ENCODE peak calls at places on chromosome X, in eight cellular contexts. One of them, this sample, is unnamed. For H3K4me1, the result is how much of the 10 kb centered on the place peaks cover.

GRCh38 chrX:112636951-112637541 is 42.7 kb downstream of the LHFPL1 start:
- DNase-seq in adipocyte: peak
- DNase-seq in thyroid gland: no peak
- DNase-seq in right lobe of liver: no peak
- DNase-seq in fibroblast of lung: peak
- DNase-seq in stomach: no peak
- DNase-seq in psoas muscle: no peak
- DNase-seq in heart right ventricle: no peak
- DNase-seq in this sample: no peak

GRCh38 chrX:110944793-110945466 is 149.3 kb upstream of the CHRDL1 start:
- DNase-seq in adipocyte: no peak
- DNase-seq in thyroid gland: peak
- DNase-seq in right lobe of liver: no peak
- DNase-seq in fibroblast of lung: peak
- DNase-seq in stomach: peak
- DNase-seq in psoas muscle: no peak
- DNase-seq in heart right ventricle: no peak
- DNase-seq in this sample: no peak

GRCh38 chrX:10011261-10011931 is 44.2 kb downstream of the CLDN34 start:
- DNase-seq in adipocyte: peak
- DNase-seq in thyroid gland: no peak
- DNase-seq in right lobe of liver: no peak
- DNase-seq in fibroblast of lung: peak
- DNase-seq in stomach: no peak
- DNase-seq in psoas muscle: no peak
- DNase-seq in heart right ventricle: no peak
- DNase-seq in this sample: no peak

GRCh38 chrX:45743081-45743533 is 542.4 kb upstream of the DIPK2B start:
- DNase-seq in adipocyte: no peak
- DNase-seq in thyroid gland: no peak
- DNase-seq in right lobe of liver: no peak
- DNase-seq in fibroblast of lung: peak
- DNase-seq in stomach: no peak
- DNase-seq in psoas muscle: no peak
- DNase-seq in heart right ventricle: no peak
- DNase-seq in this sample: no peak

GRCh38 chrX:9207142-9207541 is 173.2 kb upstream of the FAM9B start:
- DNase-seq in adipocyte: peak
- DNase-seq in thyroid gland: no peak
- DNase-seq in right lobe of liver: peak
- DNase-seq in fibroblast of lung: no peak
- DNase-seq in stomach: no peak
- DNase-seq in psoas muscle: no peak
- DNase-seq in heart right ventricle: peak
- DNase-seq in this sample: no peak

GRCh38 chrX:40420899-40421729 is 159.7 kb upstream of the ATP6AP2 start:
- DNase-seq in adipocyte: no peak
- DNase-seq in thyroid gland: peak
- DNase-seq in right lobe of liver: no peak
- DNase-seq in fibroblast of lung: peak
- DNase-seq in stomach: no peak
- DNase-seq in psoas muscle: no peak
- DNase-seq in heart right ventricle: peak
- DNase-seq in this sample: no peak

GRCh38 chrX:139875831-139876230 is 57.0 kb downstream of the ATP11C start:
- DNase-seq in adipocyte: peak
- DNase-seq in thyroid gland: no peak
- DNase-seq in right lobe of liver: no peak
- DNase-seq in fibroblast of lung: peak
- DNase-seq in stomach: no peak
- DNase-seq in psoas muscle: no peak
- DNase-seq in heart right ventricle: no peak
- DNase-seq in this sample: no peak

GRCh38 chrX:20680998-20681397 is 414.3 kb upstream of the RPS6KA3 start:
- DNase-seq in adipocyte: peak
- DNase-seq in thyroid gland: no peak
- DNase-seq in right lobe of liver: no peak
- DNase-seq in fibroblast of lung: no peak
- DNase-seq in stomach: no peak
- DNase-seq in psoas muscle: no peak
- DNase-seq in heart right ventricle: no peak
- DNase-seq in this sample: no peak

GRCh38 chrX:126065901-126066660 is 100.0 kb downstream of the DCAF12L2 start:
- DNase-seq in adipocyte: no peak
- DNase-seq in thyroid gland: no peak
- DNase-seq in right lobe of liver: no peak
- DNase-seq in fibroblast of lung: no peak
- DNase-seq in stomach: no peak
- DNase-seq in psoas muscle: no peak
- DNase-seq in heart right ventricle: no peak
- DNase-seq in this sample: peak

GRCh38 chrX:15497865-15498264 is 2.7 kb upstream of the BMX start:
- DNase-seq in adipocyte: peak
- DNase-seq in thyroid gland: peak
- DNase-seq in right lobe of liver: no peak
- DNase-seq in fibroblast of lung: peak
- DNase-seq in stomach: peak
- DNase-seq in psoas muscle: no peak
- DNase-seq in heart right ventricle: peak
- DNase-seq in this sample: no peak

GRCh38 chrX:69387559-69388487 is 116.3 kb upstream of the NALF2 start:
- DNase-seq in adipocyte: peak
- DNase-seq in thyroid gland: peak
- DNase-seq in right lobe of liver: peak
- DNase-seq in fibroblast of lung: peak
- DNase-seq in stomach: peak
- DNase-seq in psoas muscle: peak
- DNase-seq in heart right ventricle: peak
- DNase-seq in this sample: peak

GRCh38 chrX:108122748-108123147 is 31.2 kb downstream of the ATG4A start:
- DNase-seq in adipocyte: peak
- DNase-seq in thyroid gland: no peak
- DNase-seq in right lobe of liver: no peak
- DNase-seq in fibroblast of lung: peak
- DNase-seq in stomach: no peak
- DNase-seq in psoas muscle: no peak
- DNase-seq in heart right ventricle: no peak
- DNase-seq in this sample: no peak

GRCh38 chrX:71493111-71493613 is 39.7 kb upstream of the OGT start:
- DNase-seq in adipocyte: no peak
- DNase-seq in thyroid gland: peak
- DNase-seq in right lobe of liver: no peak
- DNase-seq in fibroblast of lung: no peak
- DNase-seq in stomach: peak
- DNase-seq in psoas muscle: no peak
- DNase-seq in heart right ventricle: peak
- DNase-seq in this sample: peak

GRCh38 chrX:39443240-39443639 is 642.0 kb downstream of the MID1IP1 start:
- DNase-seq in adipocyte: no peak
- DNase-seq in thyroid gland: no peak
- DNase-seq in right lobe of liver: no peak
- DNase-seq in fibroblast of lung: no peak
- DNase-seq in stomach: no peak
- DNase-seq in psoas muscle: no peak
- DNase-seq in heart right ventricle: no peak
- DNase-seq in this sample: no peak

GRCh38 chrX:18291006-18291545 is 63.4 kb downstream of the SCML2 start:
- DNase-seq in adipocyte: peak
- DNase-seq in thyroid gland: no peak
- DNase-seq in right lobe of liver: no peak
- DNase-seq in fibroblast of lung: peak
- DNase-seq in stomach: no peak
- DNase-seq in psoas muscle: no peak
- DNase-seq in heart right ventricle: no peak
- DNase-seq in this sample: no peak

GRCh38 chrX:54178100-54178940 is 4.7 kb downstream of the FAM120C start:
- DNase-seq in adipocyte: peak
- DNase-seq in thyroid gland: no peak
- DNase-seq in right lobe of liver: no peak
- DNase-seq in fibroblast of lung: peak
- DNase-seq in stomach: no peak
- DNase-seq in psoas muscle: no peak
- DNase-seq in heart right ventricle: no peak
- DNase-seq in this sample: no peak

GRCh38 chrX:117839544-117839943 is 277.1 kb downstream of the KLHL13 start:
- DNase-seq in adipocyte: no peak
- DNase-seq in thyroid gland: no peak
- DNase-seq in right lobe of liver: no peak
- DNase-seq in fibroblast of lung: no peak
- DNase-seq in stomach: no peak
- DNase-seq in psoas muscle: no peak
- DNase-seq in heart right ventricle: no peak
- DNase-seq in this sample: no peak

GRCh38 chrX:120797201-120797938 is 78.3 kb downstream of the CT47B1 start:
- DNase-seq in adipocyte: peak
- DNase-seq in thyroid gland: no peak
- DNase-seq in right lobe of liver: no peak
- DNase-seq in fibroblast of lung: peak
- DNase-seq in stomach: no peak
- DNase-seq in psoas muscle: no peak
- DNase-seq in heart right ventricle: no peak
- DNase-seq in this sample: no peak

GRCh38 chrX:2513120-2513664 is 12.4 kb upstream of the DHRSX start:
- DNase-seq in adipocyte: no peak
- DNase-seq in thyroid gland: no peak
- DNase-seq in right lobe of liver: no peak
- DNase-seq in fibroblast of lung: no peak
- DNase-seq in stomach: no peak
- DNase-seq in psoas muscle: no peak
- DNase-seq in heart right ventricle: no peak
- DNase-seq in this sample: no peak

GRCh38 chrX:66001596-66001995 is 38.3 kb downstream of the VSIG4 start:
- DNase-seq in adipocyte: no peak
- DNase-seq in thyroid gland: no peak
- DNase-seq in right lobe of liver: no peak
- DNase-seq in fibroblast of lung: no peak
- DNase-seq in stomach: no peak
- DNase-seq in psoas muscle: no peak
- DNase-seq in heart right ventricle: no peak
- DNase-seq in this sample: no peak
- H3K4me1 ChIP-seq in adipocyte: under half
- H3K4me1 ChIP-seq in thyroid gland: under half
- H3K4me1 ChIP-seq in right lobe of liver: under half
- H3K4me1 ChIP-seq in fibroblast of lung: under half
- H3K4me1 ChIP-seq in stomach: under half
- H3K4me1 ChIP-seq in psoas muscle: under half
- H3K4me1 ChIP-seq in heart right ventricle: under half
- H3K4me1 ChIP-seq in this sample: under half

GRCh38 chrX:153925739-153926593 is at the start of gene ARHGAP4:
- DNase-seq in adipocyte: no peak
- DNase-seq in thyroid gland: no peak
- DNase-seq in right lobe of liver: peak
- DNase-seq in fibroblast of lung: no peak
- DNase-seq in stomach: no peak
- DNase-seq in psoas muscle: no peak
- DNase-seq in heart right ventricle: no peak
- DNase-seq in this sample: no peak
- H3K4me1 ChIP-seq in adipocyte: under half
- H3K4me1 ChIP-seq in thyroid gland: under half
- H3K4me1 ChIP-seq in right lobe of liver: under half
- H3K4me1 ChIP-seq in fibroblast of lung: under half
- H3K4me1 ChIP-seq in stomach: under half
- H3K4me1 ChIP-seq in psoas muscle: under half
- H3K4me1 ChIP-seq in heart right ventricle: half or more
- H3K4me1 ChIP-seq in this sample: under half

GRCh38 chrX:154002215-154002719 is 17.4 kb downstream of the IRAK1 start:
- DNase-seq in adipocyte: peak
- DNase-seq in thyroid gland: peak
- DNase-seq in right lobe of liver: no peak
- DNase-seq in fibroblast of lung: peak
- DNase-seq in stomach: no peak
- DNase-seq in psoas muscle: peak
- DNase-seq in heart right ventricle: no peak
- DNase-seq in this sample: peak
- H3K4me1 ChIP-seq in adipocyte: under half
- H3K4me1 ChIP-seq in thyroid gland: under half
- H3K4me1 ChIP-seq in right lobe of liver: under half
- H3K4me1 ChIP-seq in fibroblast of lung: under half
- H3K4me1 ChIP-seq in stomach: under half
- H3K4me1 ChIP-seq in psoas muscle: under half
- H3K4me1 ChIP-seq in heart right ventricle: under half
- H3K4me1 ChIP-seq in this sample: under half

GRCh38 chrX:154092371-154092770 is 5.1 kb downstream of the MECP2 start:
- DNase-seq in adipocyte: no peak
- DNase-seq in thyroid gland: no peak
- DNase-seq in right lobe of liver: no peak
- DNase-seq in fibroblast of lung: no peak
- DNase-seq in stomach: no peak
- DNase-seq in psoas muscle: no peak
- DNase-seq in heart right ventricle: no peak
- DNase-seq in this sample: no peak

GRCh38 chrX:154094833-154095232 is 2.7 kb downstream of the MECP2 start:
- DNase-seq in adipocyte: no peak
- DNase-seq in thyroid gland: no peak
- DNase-seq in right lobe of liver: no peak
- DNase-seq in fibroblast of lung: no peak
- DNase-seq in stomach: no peak
- DNase-seq in psoas muscle: no peak
- DNase-seq in heart right ventricle: no peak
- DNase-seq in this sample: no peak

GRCh38 chrX:154096140-154097002 is 1.1 kb downstream of the MECP2 start:
- DNase-seq in adipocyte: peak
- DNase-seq in thyroid gland: peak
- DNase-seq in right lobe of liver: peak
- DNase-seq in fibroblast of lung: peak
- DNase-seq in stomach: no peak
- DNase-seq in psoas muscle: peak
- DNase-seq in heart right ventricle: peak
- DNase-seq in this sample: peak

GRCh38 chrX:154091678-154092077 is 5.8 kb downstream of the MECP2 start:
- DNase-seq in adipocyte: no peak
- DNase-seq in thyroid gland: peak
- DNase-seq in right lobe of liver: no peak
- DNase-seq in fibroblast of lung: no peak
- DNase-seq in stomach: peak
- DNase-seq in psoas muscle: no peak
- DNase-seq in heart right ventricle: no peak
- DNase-seq in this sample: no peak

GRCh38 chrX:154093965-154094364 is 3.6 kb downstream of the MECP2 start:
- DNase-seq in adipocyte: no peak
- DNase-seq in thyroid gland: no peak
- DNase-seq in right lobe of liver: no peak
- DNase-seq in fibroblast of lung: no peak
- DNase-seq in stomach: no peak
- DNase-seq in psoas muscle: no peak
- DNase-seq in heart right ventricle: no peak
- DNase-seq in this sample: no peak
- H3K4me1 ChIP-seq in adipocyte: under half
- H3K4me1 ChIP-seq in thyroid gland: under half
- H3K4me1 ChIP-seq in right lobe of liver: under half
- H3K4me1 ChIP-seq in fibroblast of lung: under half
- H3K4me1 ChIP-seq in stomach: under half
- H3K4me1 ChIP-seq in psoas muscle: under half
- H3K4me1 ChIP-seq in heart right ventricle: half or more
- H3K4me1 ChIP-seq in this sample: under half

This sample was measured in tibial artery.